ENCODE peak calls at places on chromosome 17, in six cellular contexts. One of them, this sample, is unnamed. For H3K27me3, the result is how much of the 10 kb centered on the place peaks cover.

GRCh38 chr17:42484304-42484703 is 25.6 kb downstream of the ATP6V0A1 start:
- DNase-seq in right atrium auricular region: no peak
- DNase-seq in CD8-positive, alpha-beta T cell: peak
- DNase-seq in neuronal stem cell: no peak
- DNase-seq in gastrocnemius medialis: no peak
- DNase-seq in brain microvascular endothelial cell: no peak
- DNase-seq in this sample: no peak

GRCh38 chr17:17088511-17089205 is 46.4 kb downstream of the MPRIP start:
- DNase-seq in brain microvascular endothelial cell: no peak
- DNase-seq in gastrocnemius medialis: no peak
- DNase-seq in CD8-positive, alpha-beta T cell: no peak
- DNase-seq in neuronal stem cell: no peak
- DNase-seq in right atrium auricular region: no peak
- DNase-seq in this sample: no peak

GRCh38 chr17:8225813-8226535 is 15.6 kb upstream of the AURKB start:
- DNase-seq in gastrocnemius medialis: no peak
- DNase-seq in right atrium auricular region: peak
- DNase-seq in CD8-positive, alpha-beta T cell: peak
- DNase-seq in brain microvascular endothelial cell: peak
- DNase-seq in neuronal stem cell: peak
- DNase-seq in this sample: peak

GRCh38 chr17:55641559-55642160 is 81.0 kb downstream of the TMEM100 start:
- DNase-seq in gastrocnemius medialis: peak
- DNase-seq in CD8-positive, alpha-beta T cell: peak
- DNase-seq in brain microvascular endothelial cell: peak
- DNase-seq in right atrium auricular region: peak
- DNase-seq in neuronal stem cell: no peak
- DNase-seq in this sample: peak

GRCh38 chr17:34146440-34147043 is 108.5 kb upstream of the CCL2 start:
- DNase-seq in CD8-positive, alpha-beta T cell: peak
- DNase-seq in neuronal stem cell: peak
- DNase-seq in right atrium auricular region: no peak
- DNase-seq in gastrocnemius medialis: no peak
- DNase-seq in brain microvascular endothelial cell: no peak
- DNase-seq in this sample: peak

GRCh38 chr17:64778367-64779290 is 116.5 kb upstream of the SMURF2 start:
- DNase-seq in CD8-positive, alpha-beta T cell: peak
- DNase-seq in gastrocnemius medialis: no peak
- DNase-seq in brain microvascular endothelial cell: no peak
- DNase-seq in right atrium auricular region: no peak
- DNase-seq in neuronal stem cell: no peak
- DNase-seq in this sample: no peak

GRCh38 chr17:2343421-2343820 is 6.1 kb downstream of the SGSM2 start:
- DNase-seq in CD8-positive, alpha-beta T cell: peak
- DNase-seq in neuronal stem cell: no peak
- DNase-seq in brain microvascular endothelial cell: no peak
- DNase-seq in right atrium auricular region: no peak
- DNase-seq in gastrocnemius medialis: no peak
- DNase-seq in this sample: no peak

GRCh38 chr17:27407916-27408846 is 48.1 kb upstream of the KSR1 start:
- DNase-seq in brain microvascular endothelial cell: peak
- DNase-seq in CD8-positive, alpha-beta T cell: no peak
- DNase-seq in right atrium auricular region: no peak
- DNase-seq in gastrocnemius medialis: no peak
- DNase-seq in neuronal stem cell: no peak
- DNase-seq in this sample: no peak

GRCh38 chr17:57553991-57554825 is 190.9 kb downstream of the CCDC182 start:
- DNase-seq in CD8-positive, alpha-beta T cell: no peak
- DNase-seq in neuronal stem cell: peak
- DNase-seq in brain microvascular endothelial cell: no peak
- DNase-seq in gastrocnemius medialis: peak
- DNase-seq in right atrium auricular region: peak
- DNase-seq in this sample: no peak

GRCh38 chr17:1491406-1492248 is 859 bp downstream of the MYO1C start:
- DNase-seq in right atrium auricular region: no peak
- DNase-seq in gastrocnemius medialis: peak
- DNase-seq in CD8-positive, alpha-beta T cell: peak
- DNase-seq in neuronal stem cell: no peak
- DNase-seq in brain microvascular endothelial cell: no peak
- DNase-seq in this sample: peak

GRCh38 chr17:68718465-68718864 is 117.3 kb upstream of the FAM20A start:
- DNase-seq in gastrocnemius medialis: no peak
- DNase-seq in neuronal stem cell: no peak
- DNase-seq in CD8-positive, alpha-beta T cell: no peak
- DNase-seq in right atrium auricular region: no peak
- DNase-seq in brain microvascular endothelial cell: no peak
- DNase-seq in this sample: no peak

GRCh38 chr17:7613769-7614421 is 802 bp downstream of the FXR2 start:
- DNase-seq in brain microvascular endothelial cell: peak
- DNase-seq in neuronal stem cell: peak
- DNase-seq in gastrocnemius medialis: no peak
- DNase-seq in CD8-positive, alpha-beta T cell: no peak
- DNase-seq in right atrium auricular region: no peak
- DNase-seq in this sample: no peak

GRCh38 chr17:9324864-9325263 is 250.8 kb downstream of the STX8 start:
- DNase-seq in brain microvascular endothelial cell: no peak
- DNase-seq in right atrium auricular region: no peak
- DNase-seq in neuronal stem cell: no peak
- DNase-seq in gastrocnemius medialis: peak
- DNase-seq in CD8-positive, alpha-beta T cell: no peak
- DNase-seq in this sample: no peak

GRCh38 chr17:38667099-38667786 is 7.5 kb downstream of the EPOP start:
- DNase-seq in CD8-positive, alpha-beta T cell: peak
- DNase-seq in gastrocnemius medialis: peak
- DNase-seq in right atrium auricular region: peak
- DNase-seq in brain microvascular endothelial cell: peak
- DNase-seq in neuronal stem cell: peak
- DNase-seq in this sample: peak

GRCh38 chr17:14434506-14434905 is 133.6 kb downstream of the HS3ST3B1 start:
- DNase-seq in right atrium auricular region: no peak
- DNase-seq in CD8-positive, alpha-beta T cell: no peak
- DNase-seq in neuronal stem cell: no peak
- DNase-seq in gastrocnemius medialis: no peak
- DNase-seq in brain microvascular endothelial cell: no peak
- DNase-seq in this sample: no peak

GRCh38 chr17:7886227-7887037 is 2.2 kb upstream of the CHD3 start:
- DNase-seq in gastrocnemius medialis: no peak
- DNase-seq in right atrium auricular region: peak
- DNase-seq in neuronal stem cell: peak
- DNase-seq in brain microvascular endothelial cell: peak
- DNase-seq in CD8-positive, alpha-beta T cell: peak
- DNase-seq in this sample: no peak

GRCh38 chr17:64420143-64420670 is 28.7 kb upstream of the MILR1 start:
- DNase-seq in brain microvascular endothelial cell: peak
- DNase-seq in right atrium auricular region: no peak
- DNase-seq in gastrocnemius medialis: no peak
- DNase-seq in CD8-positive, alpha-beta T cell: peak
- DNase-seq in neuronal stem cell: peak
- DNase-seq in this sample: no peak

GRCh38 chr17:50588391-50589111 is 28.0 kb downstream of the CACNA1G start:
- DNase-seq in CD8-positive, alpha-beta T cell: no peak
- DNase-seq in neuronal stem cell: no peak
- DNase-seq in right atrium auricular region: no peak
- DNase-seq in brain microvascular endothelial cell: no peak
- DNase-seq in gastrocnemius medialis: no peak
- DNase-seq in this sample: no peak

GRCh38 chr17:31216053-31216751 is 80.8 kb downstream of the OMG start:
- DNase-seq in gastrocnemius medialis: no peak
- DNase-seq in right atrium auricular region: no peak
- DNase-seq in CD8-positive, alpha-beta T cell: no peak
- DNase-seq in brain microvascular endothelial cell: peak
- DNase-seq in neuronal stem cell: peak
- DNase-seq in this sample: no peak
- H3K27me3 ChIP-seq in gastrocnemius medialis: under half
- H3K27me3 ChIP-seq in right atrium auricular region: under half
- H3K27me3 ChIP-seq in CD8-positive, alpha-beta T cell: under half
- H3K27me3 ChIP-seq in brain microvascular endothelial cell: under half
- H3K27me3 ChIP-seq in neuronal stem cell: under half
- H3K27me3 ChIP-seq in this sample: under half

DNA sequence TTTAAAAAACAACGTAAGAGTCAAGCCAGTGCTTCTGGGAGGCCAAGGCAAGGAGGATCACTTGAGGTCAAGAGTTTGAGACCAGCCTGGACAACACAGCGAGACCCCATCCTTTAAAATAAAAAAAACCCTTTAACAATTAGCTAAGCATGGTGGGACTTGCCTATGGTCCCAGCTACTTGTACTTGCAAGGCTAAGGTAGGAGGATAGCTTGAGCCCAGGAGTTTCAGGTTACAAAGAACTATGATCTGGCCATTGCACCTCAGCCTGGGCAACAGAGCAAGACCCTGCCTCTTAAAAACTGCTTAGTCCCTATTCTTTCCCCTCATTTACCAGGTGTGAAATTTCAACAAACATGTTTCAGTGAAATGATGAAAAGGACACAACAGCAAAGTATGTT is 89.5 kb downstream of the STH start:
- DNase-seq in neuronal stem cell: no peak
- DNase-seq in right atrium auricular region: no peak
- DNase-seq in CD8-positive, alpha-beta T cell: no peak
- DNase-seq in gastrocnemius medialis: no peak
- DNase-seq in brain microvascular endothelial cell: no peak
- DNase-seq in this sample: no peak
- H3K27me3 ChIP-seq in neuronal stem cell: under half
- H3K27me3 ChIP-seq in right atrium auricular region: under half
- H3K27me3 ChIP-seq in CD8-positive, alpha-beta T cell: under half
- H3K27me3 ChIP-seq in gastrocnemius medialis: under half
- H3K27me3 ChIP-seq in brain microvascular endothelial cell: under half
- H3K27me3 ChIP-seq in this sample: under half

GRCh38 chr17:75595919-75596310 is 8.3 kb downstream of the MYO15B start:
- DNase-seq in neuronal stem cell: no peak
- DNase-seq in brain microvascular endothelial cell: no peak
- DNase-seq in CD8-positive, alpha-beta T cell: no peak
- DNase-seq in right atrium auricular region: no peak
- DNase-seq in gastrocnemius medialis: no peak
- DNase-seq in this sample: no peak
- H3K27me3 ChIP-seq in neuronal stem cell: under half
- H3K27me3 ChIP-seq in brain microvascular endothelial cell: under half
- H3K27me3 ChIP-seq in CD8-positive, alpha-beta T cell: under half
- H3K27me3 ChIP-seq in right atrium auricular region: under half
- H3K27me3 ChIP-seq in gastrocnemius medialis: under half
- H3K27me3 ChIP-seq in this sample: under half

DNA sequence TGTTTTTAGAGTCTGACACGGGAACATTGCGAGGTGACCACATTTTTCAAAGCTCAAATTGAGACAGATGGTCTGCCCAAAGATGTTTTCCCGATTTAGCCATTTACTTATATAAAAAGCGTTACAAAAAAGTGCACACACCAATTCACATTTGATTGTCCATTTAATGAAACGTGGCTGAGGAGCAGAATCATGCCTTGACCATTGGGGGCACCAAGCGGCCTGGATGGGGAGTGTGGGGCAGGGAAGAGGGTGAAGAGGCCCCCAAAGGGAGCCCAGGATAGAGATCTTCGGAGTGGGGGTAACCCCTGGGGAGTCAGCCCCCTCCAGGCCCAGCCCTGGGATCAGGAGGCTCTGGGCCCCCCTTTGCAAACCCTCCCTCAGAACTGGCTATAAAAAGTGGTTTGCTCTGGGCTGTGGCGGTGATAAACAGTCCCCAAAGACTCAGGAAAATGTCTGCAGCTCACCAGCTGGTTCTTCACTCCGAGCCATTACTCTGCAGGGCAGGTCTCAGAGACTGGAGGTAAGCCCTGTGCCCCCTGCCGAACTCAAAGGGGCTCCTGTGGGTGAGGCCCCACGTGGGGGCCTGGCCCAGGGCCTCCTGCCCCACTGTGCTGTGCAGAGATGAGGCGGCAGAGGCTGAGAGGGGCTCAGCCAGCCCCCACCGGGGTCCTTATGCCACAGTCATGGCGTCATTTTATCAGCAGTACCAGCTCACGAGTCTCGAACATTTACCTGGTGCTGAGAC is 105.9 kb upstream of the SEC14L1 start:
- DNase-seq in right atrium auricular region: no peak
- DNase-seq in CD8-positive, alpha-beta T cell: no peak
- DNase-seq in brain microvascular endothelial cell: no peak
- DNase-seq in gastrocnemius medialis: no peak
- DNase-seq in neuronal stem cell: no peak
- DNase-seq in this sample: no peak
- H3K27me3 ChIP-seq in right atrium auricular region: under half
- H3K27me3 ChIP-seq in CD8-positive, alpha-beta T cell: under half
- H3K27me3 ChIP-seq in brain microvascular endothelial cell: under half
- H3K27me3 ChIP-seq in gastrocnemius medialis: under half
- H3K27me3 ChIP-seq in neuronal stem cell: under half
- H3K27me3 ChIP-seq in this sample: under half

GRCh38 chr17:83082435-83082834 is 3.0 kb downstream of the METRNL start:
- DNase-seq in CD8-positive, alpha-beta T cell: no peak
- DNase-seq in brain microvascular endothelial cell: no peak
- DNase-seq in right atrium auricular region: no peak
- DNase-seq in neuronal stem cell: no peak
- DNase-seq in gastrocnemius medialis: no peak
- DNase-seq in this sample: no peak

GRCh38 chr17:83084214-83084613 is 4.8 kb downstream of the METRNL start:
- DNase-seq in gastrocnemius medialis: no peak
- DNase-seq in neuronal stem cell: no peak
- DNase-seq in CD8-positive, alpha-beta T cell: no peak
- DNase-seq in brain microvascular endothelial cell: no peak
- DNase-seq in right atrium auricular region: no peak
- DNase-seq in this sample: no peak

GRCh38 chr17:83083368-83084201 is 4.2 kb downstream of the METRNL start:
- DNase-seq in right atrium auricular region: no peak
- DNase-seq in neuronal stem cell: no peak
- DNase-seq in gastrocnemius medialis: no peak
- DNase-seq in brain microvascular endothelial cell: peak
- DNase-seq in CD8-positive, alpha-beta T cell: peak
- DNase-seq in this sample: no peak

GRCh38 chr17:83081561-83082201 is 2.3 kb downstream of the METRNL start:
- DNase-seq in CD8-positive, alpha-beta T cell: peak
- DNase-seq in right atrium auricular region: peak
- DNase-seq in brain microvascular endothelial cell: no peak
- DNase-seq in neuronal stem cell: no peak
- DNase-seq in gastrocnemius medialis: peak
- DNase-seq in this sample: no peak

DNA sequence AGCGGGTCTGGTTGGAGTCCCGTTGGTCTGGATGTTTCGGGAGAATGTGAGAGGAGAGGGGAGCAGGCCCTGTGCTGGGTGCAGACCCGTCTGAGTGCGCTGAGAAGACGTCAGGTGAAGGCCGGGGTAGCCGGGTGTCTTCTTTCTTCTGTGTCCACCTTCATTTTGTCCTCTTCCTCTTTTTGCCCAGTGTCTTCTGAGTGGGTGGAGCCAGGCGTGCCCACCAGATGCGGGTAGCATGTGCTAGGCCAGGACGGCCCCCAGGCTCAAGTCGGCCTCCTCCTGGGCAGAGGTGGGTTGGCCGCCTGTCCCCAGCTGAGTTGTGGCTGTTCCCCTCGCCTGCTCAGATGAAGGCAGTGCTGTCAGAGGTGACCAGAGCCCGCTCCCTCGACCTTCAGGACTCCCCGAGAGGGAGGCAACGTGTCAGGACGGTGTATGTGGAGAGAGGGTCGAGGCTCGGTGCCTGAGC is 3.5 kb downstream of the METRNL start:
- DNase-seq in neuronal stem cell: no peak
- DNase-seq in right atrium auricular region: no peak
- DNase-seq in brain microvascular endothelial cell: no peak
- DNase-seq in CD8-positive, alpha-beta T cell: no peak
- DNase-seq in gastrocnemius medialis: no peak
- DNase-seq in this sample: no peak
- H3K27me3 ChIP-seq in neuronal stem cell: under half
- H3K27me3 ChIP-seq in right atrium auricular region: under half
- H3K27me3 ChIP-seq in brain microvascular endothelial cell: under half
- H3K27me3 ChIP-seq in CD8-positive, alpha-beta T cell: under half
- H3K27me3 ChIP-seq in gastrocnemius medialis: under half
- H3K27me3 ChIP-seq in this sample: under half

GRCh38 chr17:81479175-81479574 is 33.4 kb downstream of the ACTG1 start:
- DNase-seq in right atrium auricular region: no peak
- DNase-seq in CD8-positive, alpha-beta T cell: no peak
- DNase-seq in gastrocnemius medialis: no peak
- DNase-seq in neuronal stem cell: no peak
- DNase-seq in brain microvascular endothelial cell: no peak
- DNase-seq in this sample: no peak
- H3K27me3 ChIP-seq in right atrium auricular region: under half
- H3K27me3 ChIP-seq in CD8-positive, alpha-beta T cell: under half
- H3K27me3 ChIP-seq in gastrocnemius medialis: under half
- H3K27me3 ChIP-seq in neuronal stem cell: under half
- H3K27me3 ChIP-seq in brain microvascular endothelial cell: under half
- H3K27me3 ChIP-seq in this sample: under half